ENCODE peak calls at places on chromosome 18, in nine cellular contexts. D is pancreas, K is sigmoid colon, N is breast epithelium, U is stomach, Q is upper lobe of left lung, L is aorta, F is right atrium auricular region, O is colonic mucosa. M is an unnamed sample.

GRCh38 chr18:58671122-58671940 is at the start of gene MALT1:
- DNase-seq in D (peak), Q (peak), N (peak), L (peak), K (peak), U (peak), O (peak), F (peak), M (peak)

GRCh38 chr18:11533942-11534496 is 75.4 kb upstream of the SLC35G4 start:
- DNase-seq in U (no peak), D (no peak), K (no peak), F (no peak), L (no peak), Q (no peak), O (no peak), N (no peak), M (no peak)

GRCh38 chr18:48840491-48840877 is 110.3 kb downstream of the SMAD7 start:
- DNase-seq in D (no peak), Q (no peak), N (no peak), O (no peak), K (no peak), L (peak), F (no peak), U (no peak), M (no peak)

GRCh38 chr18:72866901-72867701 is 686 bp downstream of the NETO1 start:
- DNase-seq in F (no peak), D (no peak), L (no peak), N (no peak), U (no peak), Q (no peak), O (no peak), K (no peak), M (no peak)

GRCh38 chr18:57754577-57755330 is 48.4 kb downstream of the ATP8B1 start:
- DNase-seq in U (no peak), O (no peak), F (no peak), L (no peak), K (no peak), D (no peak), N (no peak), Q (no peak), M (no peak)

GRCh38 chr18:22349966-22350365 is 67.7 kb downstream of the CTAGE1 start:
- DNase-seq in O (no peak), D (no peak), F (no peak), Q (no peak), U (no peak), N (no peak), L (no peak), K (no peak), M (no peak)

GRCh38 chr18:58862851-58863538 is 1.7 kb upstream of the ZNF532 start:
- DNase-seq in O (peak), U (peak), N (no peak), D (no peak), F (no peak), L (no peak), K (peak), Q (no peak), M (peak)

GRCh38 chr18:74242451-74243096 is 49.2 kb downstream of the CYB5A start:
- DNase-seq in O (peak), F (peak), K (no peak), Q (no peak), N (no peak), L (no peak), U (no peak), D (no peak), M (no peak)

GRCh38 chr18:25239636-25240468 is 112.1 kb downstream of the ZNF521 start:
- DNase-seq in L (no peak), F (no peak), U (no peak), D (no peak), K (no peak), N (no peak), O (no peak), Q (no peak), M (no peak)

GRCh38 chr18:7482342-7482741 is 84.8 kb upstream of the PTPRM start:
- DNase-seq in U (no peak), O (no peak), F (no peak), N (no peak), Q (no peak), D (no peak), L (no peak), K (no peak), M (no peak)

GRCh38 chr18:4455113-4455811 is at the start of gene DLGAP1:
- DNase-seq in L (peak), Q (peak), N (peak), K (peak), F (no peak), O (peak), D (peak), U (peak), M (no peak)

GRCh38 chr18:46712406-46712805 is 44.4 kb downstream of the ST8SIA5 start:
- DNase-seq in U (no peak), L (no peak), F (no peak), Q (no peak), O (no peak), D (no peak), N (no peak), K (no peak), M (peak)

GRCh38 chr18:23207191-23207955 is 72.1 kb downstream of the CABLES1 start:
- DNase-seq in Q (no peak), K (no peak), U (peak), N (no peak), D (no peak), O (no peak), L (no peak), F (no peak), M (no peak)

GRCh38 chr18:48460929-48461583 is 51.9 kb upstream of the ZBTB7C start:
- DNase-seq in K (no peak), L (no peak), O (no peak), D (no peak), N (no peak), U (no peak), F (no peak), Q (no peak), M (no peak)

GRCh38 chr18:29780814-29781213 is 1261.7 kb downstream of the DSC3 start:
- DNase-seq in K (no peak), F (no peak), N (no peak), L (no peak), Q (no peak), O (no peak), U (no peak), D (no peak), M (no peak)

GRCh38 chr18:3036108-3036507 is 23.2 kb upstream of the LPIN2 start:
- DNase-seq in O (no peak), F (no peak), D (no peak), L (no peak), N (no peak), K (no peak), Q (no peak), U (no peak), M (no peak)

GRCh38 chr18:25055076-25055475 is 296.9 kb downstream of the ZNF521 start:
- DNase-seq in K (no peak), N (no peak), L (no peak), O (no peak), F (no peak), Q (no peak), D (no peak), U (no peak), M (no peak)

GRCh38 chr18:22504665-22505064 is 87.0 kb upstream of the CTAGE1 start:
- DNase-seq in D (no peak), F (no peak), L (no peak), K (no peak), N (no peak), Q (no peak), O (no peak), U (no peak), M (no peak)

GRCh38 chr18:10057808-10058791 is 144.3 kb downstream of the VAPA start:
- DNase-seq in U (no peak), L (no peak), D (no peak), Q (no peak), K (no peak), F (no peak), O (no peak), N (peak), M (no peak)

GRCh38 chr18:43396266-43396665 is 119.0 kb upstream of the SYT4 start:
- DNase-seq in L (no peak), O (no peak), Q (no peak), F (no peak), D (no peak), N (no peak), U (no peak), K (no peak), M (no peak)

DNA sequence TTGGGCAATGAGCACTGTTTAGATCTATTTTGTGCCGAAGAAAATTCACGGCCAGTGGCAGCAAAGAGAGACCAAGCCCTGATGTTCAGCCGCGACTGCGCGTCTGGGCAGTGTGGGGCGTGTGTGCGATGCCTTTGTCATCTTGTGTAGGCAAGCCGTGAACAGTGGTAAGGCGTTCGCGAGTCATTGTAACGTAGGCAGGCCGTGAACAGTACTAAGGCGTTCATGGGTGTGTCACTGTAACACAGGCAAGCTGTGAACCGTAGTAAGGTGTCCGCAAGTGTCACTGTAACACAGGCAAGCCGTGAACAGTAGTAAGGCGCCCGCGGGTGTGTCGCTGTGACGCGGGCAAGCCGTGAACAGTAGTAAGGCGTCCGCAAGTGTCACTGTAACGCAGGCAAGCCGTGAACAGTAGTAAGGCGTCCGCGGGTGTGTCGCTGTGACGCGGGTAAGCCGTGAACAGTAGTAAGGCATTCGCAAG is 99.9 kb downstream of the NFATC1 start:
- DNase-seq in N (no peak), O (no peak), D (no peak), L (peak), K (peak), Q (peak), U (no peak), F (no peak), M (no peak)
- H3K27ac ChIP-seq in N (no peak), O (no peak), D (no peak), L (no peak), K (peak), Q (no peak), U (no peak), F (no peak), M (no peak)

GRCh38 chr18:35862115-35862640 is 110.3 kb upstream of the RMP24 start:
- DNase-seq in D (no peak), K (no peak), Q (no peak), O (no peak), N (no peak), F (peak), U (no peak), L (no peak), M (no peak)
- H3K27ac ChIP-seq in D (no peak), K (no peak), Q (no peak), O (no peak), N (no peak), F (peak), U (no peak), L (no peak), M (no peak)

DNA sequence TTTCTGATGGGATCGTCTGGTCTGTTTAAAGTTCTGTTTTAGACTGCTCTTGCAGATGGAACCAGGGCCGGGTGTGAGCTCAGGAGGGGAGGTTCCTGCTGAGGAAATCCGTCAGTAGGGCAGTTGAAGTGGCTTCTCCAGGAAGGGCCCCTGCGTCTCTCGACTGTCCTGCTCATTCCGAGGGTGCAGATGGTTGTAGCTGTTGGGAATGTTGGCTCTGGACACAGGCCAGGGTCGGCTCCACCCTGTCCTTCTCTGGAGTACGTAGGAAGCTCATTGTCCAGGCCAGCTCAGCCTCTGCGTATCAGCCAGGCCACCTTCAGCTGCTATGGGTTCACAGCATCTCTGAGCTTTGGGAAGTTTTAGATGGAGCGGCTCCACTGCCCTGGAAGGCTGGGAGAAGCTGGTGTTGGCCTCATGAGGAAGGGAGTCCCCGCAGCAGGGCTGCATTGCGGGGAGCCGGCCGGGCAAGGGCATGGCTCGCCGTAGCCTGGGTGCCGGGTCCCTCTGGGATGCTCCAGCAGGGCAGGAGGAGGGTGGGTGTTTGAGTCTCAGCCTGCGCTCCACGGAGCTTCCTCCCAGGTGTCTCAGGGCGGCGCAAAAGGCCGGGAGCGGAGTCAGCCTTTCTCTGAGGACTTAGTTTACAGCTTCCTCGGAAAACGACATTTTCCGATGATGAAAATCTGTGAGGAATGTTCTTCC is 58.5 kb downstream of the NFATC1 start:
- DNase-seq in L (no peak), Q (peak), F (peak), D (no peak), O (no peak), N (no peak), U (no peak), K (no peak), M (peak)
- H3K27ac ChIP-seq in L (no peak), Q (no peak), F (no peak), D (no peak), O (no peak), N (peak), U (no peak), K (peak), M (peak)

DNA sequence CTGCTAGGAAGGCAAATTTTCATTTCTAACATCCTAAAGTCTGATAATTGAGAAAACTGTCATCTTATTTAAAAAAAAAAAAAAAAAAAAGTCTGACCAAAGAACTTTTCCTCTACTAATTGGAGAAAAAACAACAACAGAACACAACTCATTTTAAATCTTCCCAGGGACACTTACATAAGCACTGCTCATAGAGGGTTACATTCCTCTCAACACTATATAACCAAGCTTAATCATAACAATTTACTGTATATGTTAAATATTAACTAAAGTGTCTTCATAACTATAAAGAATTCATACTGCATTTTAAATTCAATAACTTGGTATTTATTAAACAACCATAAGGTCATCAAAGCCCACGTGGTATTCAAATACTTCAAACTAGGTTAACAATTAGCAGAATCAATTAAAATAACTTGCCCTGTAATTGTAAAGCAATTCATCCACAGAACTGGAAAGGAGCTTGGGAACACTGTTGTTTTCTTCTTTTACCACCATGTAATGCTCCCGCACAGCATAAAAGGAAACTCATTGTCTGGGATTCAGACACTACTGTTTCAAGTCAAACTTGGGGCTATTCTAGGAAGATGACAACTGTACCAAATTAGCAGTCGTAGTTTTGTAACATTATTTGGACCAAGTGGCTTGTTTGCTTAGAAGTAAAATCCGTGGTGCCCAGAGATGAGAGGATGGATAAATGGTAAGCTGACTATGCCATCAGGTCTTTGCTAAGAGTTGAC is 10.5 kb downstream of the GAREM1 start:
- DNase-seq in D (no peak), Q (no peak), N (no peak), O (no peak), U (no peak), K (no peak), L (no peak), F (no peak), M (no peak)
- H3K27ac ChIP-seq in D (no peak), Q (no peak), N (no peak), O (no peak), U (no peak), K (no peak), L (no peak), F (no peak), M (no peak)

GRCh38 chr18:35162995-35163394 is 77.8 kb upstream of the ZNF397 start:
- DNase-seq in F (no peak), Q (no peak), U (no peak), K (no peak), N (no peak), O (no peak), L (no peak), D (no peak), M (no peak)
- H3K27ac ChIP-seq in F (no peak), Q (no peak), U (no peak), K (peak), N (no peak), O (no peak), L (no peak), D (no peak), M (no peak)

DNA sequence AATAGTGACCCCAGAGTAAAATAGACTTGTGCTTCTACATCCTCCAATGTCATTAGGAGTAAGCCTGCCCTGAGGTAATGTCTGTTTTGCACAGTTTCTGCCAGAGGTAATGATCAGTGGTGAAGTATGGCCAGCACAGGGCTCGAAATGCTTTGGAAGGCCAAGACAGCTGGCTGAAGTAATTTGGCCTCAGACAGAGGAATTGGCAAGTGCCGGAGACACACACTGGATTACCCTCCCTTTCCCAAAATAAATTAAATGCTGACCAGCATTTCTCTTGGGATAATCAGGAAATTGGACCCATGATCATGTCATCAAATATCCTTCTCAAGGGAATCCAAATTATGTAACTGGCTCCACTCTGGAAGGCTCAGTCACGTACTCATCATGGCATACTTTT is 379.0 kb upstream of the CHST9 start:
- DNase-seq in U (no peak), Q (no peak), K (no peak), D (no peak), O (no peak), N (no peak), F (no peak), L (no peak), M (no peak)
- H3K27ac ChIP-seq in U (no peak), Q (no peak), K (no peak), D (no peak), O (no peak), N (no peak), F (no peak), L (no peak), M (no peak)

GRCh38 chr18:12699747-12700146 is 2.8 kb downstream of the CEP76 start:
- DNase-seq in F (no peak), Q (no peak), O (no peak), U (no peak), D (no peak), N (no peak), L (no peak), K (no peak), M (no peak)

GRCh38 chr18:12691021-12691420 is 11.5 kb downstream of the CEP76 start:
- DNase-seq in L (no peak), O (no peak), U (no peak), F (no peak), Q (no peak), N (no peak), D (no peak), K (no peak), M (no peak)

GRCh38 chr18:12692206-12692605 is 10.3 kb downstream of the CEP76 start:
- DNase-seq in K (no peak), F (no peak), N (no peak), D (no peak), Q (no peak), L (no peak), O (no peak), U (no peak), M (no peak)

GRCh38 chr18:12689256-12689655 is 13.3 kb downstream of the CEP76 start:
- DNase-seq in U (no peak), L (no peak), F (no peak), N (no peak), Q (no peak), O (no peak), K (no peak), D (no peak), M (no peak)

DNA sequence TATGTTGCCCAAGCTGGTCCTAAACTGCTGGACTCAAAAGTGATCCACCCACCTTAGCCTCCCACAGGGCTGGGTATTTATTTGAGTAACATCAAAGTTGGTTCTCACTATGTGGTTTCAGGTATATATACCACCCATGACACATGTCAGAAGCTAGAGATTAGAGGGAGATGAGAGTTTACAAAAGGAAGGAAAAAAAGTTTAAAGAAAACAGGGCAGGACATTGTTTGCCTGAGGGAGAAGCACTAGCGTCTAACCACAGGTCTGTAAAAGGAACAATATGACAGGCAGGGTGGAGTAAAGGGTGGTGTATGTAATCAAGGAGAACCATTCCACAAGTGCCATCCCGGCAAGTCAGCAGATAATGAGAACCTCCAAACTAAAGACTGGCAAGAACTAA is 8.5 kb downstream of the CEP76 start:
- DNase-seq in Q (no peak), F (no peak), D (no peak), O (no peak), U (no peak), N (no peak), K (no peak), L (no peak), M (no peak)
- H3K27ac ChIP-seq in Q (no peak), F (no peak), D (no peak), O (no peak), U (no peak), N (no peak), K (no peak), L (no peak), M (no peak)

GRCh38 chr18:38458673-38459072 is 893.1 kb upstream of the CELF4 start:
- DNase-seq in D (no peak), K (no peak), L (no peak), N (no peak), F (no peak), O (no peak), Q (no peak), U (no peak), M (no peak)
- H3K27ac ChIP-seq in D (no peak), K (no peak), L (no peak), N (no peak), F (no peak), O (no peak), Q (no peak), U (no peak), M (peak)

GRCh38 chr18:67516432-67517223 is at the start of gene DSEL:
- DNase-seq in D (peak), Q (peak), L (peak), F (peak), N (peak), O (peak), K (peak), U (peak), M (peak)
- H3K27ac ChIP-seq in D (peak), Q (peak), L (peak), F (peak), N (peak), O (peak), K (peak), U (peak), M (peak)

DNA sequence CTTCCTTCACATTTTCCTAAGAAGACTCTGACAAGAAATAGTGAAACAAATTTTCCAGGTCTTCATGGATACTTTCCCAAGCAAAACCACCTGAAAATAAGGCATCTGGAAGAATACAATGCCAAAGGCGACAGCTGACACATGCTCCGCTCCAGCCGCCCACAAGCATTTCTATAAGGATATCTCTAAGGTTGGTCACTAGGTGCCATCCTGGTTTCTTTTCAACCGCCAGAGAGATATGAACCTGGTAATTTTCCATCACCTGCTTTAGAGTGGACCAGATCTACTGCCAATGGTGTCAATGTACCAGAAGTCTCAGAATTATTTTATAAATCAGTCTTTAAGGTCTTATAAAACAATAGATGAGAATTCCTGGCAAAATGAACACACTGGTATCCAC is 97.2 kb downstream of the GAREM1 start:
- DNase-seq in Q (no peak), U (no peak), O (no peak), N (no peak), K (no peak), D (no peak), F (no peak), L (no peak), M (no peak)
- H3K27ac ChIP-seq in Q (no peak), U (peak), O (peak), N (peak), K (no peak), D (peak), F (no peak), L (no peak), M (no peak)

M was measured in heart right ventricle.